ENCODE peak calls at places on chromosomes 5 and 9, in four cellular contexts. F is stomach, Q is tibial artery, Y is SJSA1. P is an unnamed sample.

GRCh38 chr9:124381073-124381945 is 33.9 kb downstream of the PSMB7 start:
- DNase-seq in Q (no peak), F (no peak), Y (no peak), P (no peak)

GRCh38 chr5:102715405-102715804 is 39.7 kb upstream of the PAM start:
- DNase-seq in F (no peak), Y (peak), Q (no peak), P (no peak)

GRCh38 chr9:131854334-131854733 is 114.5 kb upstream of the RAPGEF1 start:
- DNase-seq in Y (no peak), Q (peak), F (no peak), P (no peak)

GRCh38 chr9:137406876-137407589 is 15.9 kb downstream of the EXD3 start:
- DNase-seq in Q (no peak), Y (peak), F (peak), P (peak)

GRCh38 chr5:126868961-126869451 is 92.1 kb downstream of the LMNB1 start:
- DNase-seq in Y (no peak), Q (no peak), F (no peak), P (no peak)

GRCh38 chr9:127664678-127665507 is 41.9 kb upstream of the CFAP157 start:
- DNase-seq in Q (no peak), F (no peak), Y (peak), P (no peak)

GRCh38 chr9:29325855-29326254 is 1752.6 kb upstream of the C9orf72 start:
- DNase-seq in F (no peak), Y (no peak), Q (no peak), P (no peak)

GRCh38 chr5:138542120-138542955 is 698 bp downstream of the ETF1 start:
- DNase-seq in F (peak), Q (no peak), Y (no peak), P (no peak)

GRCh38 chr5:166509085-166509484 is 1782.4 kb upstream of the WWC1 start:
- DNase-seq in Q (no peak), F (no peak), Y (no peak), P (no peak)

GRCh38 chr9:124428751-124429529 is 13.7 kb upstream of the PSMB7 start:
- DNase-seq in F (no peak), Q (no peak), Y (no peak), P (no peak)

GRCh38 chr5:127518319-127518621 is 830 bp downstream of the PRRC1 start:
- DNase-seq in Q (no peak), F (no peak), Y (no peak), P (no peak)

GRCh38 chr5:145668714-145669113 is 166.4 kb downstream of the PRELID2 start:
- DNase-seq in Y (no peak), Q (no peak), F (no peak), P (no peak)

GRCh38 chr5:179623906-179624741 is 653 bp upstream of the HNRNPH1 start:
- DNase-seq in Q (peak), F (no peak), Y (peak), P (peak)

GRCh38 chr5:172123269-172123692 is 64.7 kb downstream of the STK10 start:
- DNase-seq in F (peak), Y (peak), Q (peak), P (peak)

GRCh38 chr9:138053996-138054752 is 176.6 kb downstream of the CACNA1B start:
- DNase-seq in Y (no peak), F (peak), Q (no peak), P (peak)

GRCh38 chr5:103260951-103261350 is 2.4 kb downstream of the MACIR start:
- DNase-seq in Q (no peak), Y (no peak), F (no peak), P (no peak)

GRCh38 chr5:142841511-142842255 is 71.5 kb downstream of the ARHGAP26 start:
- DNase-seq in Y (no peak), Q (peak), F (no peak), P (peak)

GRCh38 chr5:31530541-31531265 is 1.2 kb downstream of the DROSHA start:
- DNase-seq in Q (no peak), Y (peak), F (no peak), P (no peak)

GRCh38 chr5:136021016-136021405 is 7.8 kb upstream of the TGFBI start:
- DNase-seq in Q (no peak), Y (no peak), F (no peak), P (no peak)

GRCh38 chr9:2615532-2615931 is 6.1 kb upstream of the VLDLR start:
- DNase-seq in Y (no peak), Q (no peak), F (no peak), P (no peak)

GRCh38 chr9:113373255-113373654 is 3.5 kb downstream of the HDHD3 start:
- DNase-seq in Q (no peak), Y (no peak), F (no peak), P (no peak)

GRCh38 chr9:18365651-18366050 is 108.3 kb upstream of the ADAMTSL1 start:
- DNase-seq in Y (no peak), Q (no peak), F (no peak), P (no peak)
- H3K27ac ChIP-seq in Y (no peak), Q (no peak), F (no peak), P (no peak)

GRCh38 chr5:159099049-159099760 is 511 bp downstream of the EBF1 start:
- DNase-seq in Y (peak), F (no peak), Q (no peak), P (peak)

GRCh38 chr5:159096555-159097460 is 2.9 kb downstream of the EBF1 start:
- DNase-seq in Y (no peak), Q (no peak), F (no peak), P (peak)

GRCh38 chr5:159100022-159100927 is 559 bp upstream of the EBF1 start:
- DNase-seq in Y (peak), Q (peak), F (peak), P (peak)

GRCh38 chr5:159097461-159098284 is 2.0 kb downstream of the EBF1 start:
- DNase-seq in Y (peak), F (no peak), Q (peak), P (peak)

DNA sequence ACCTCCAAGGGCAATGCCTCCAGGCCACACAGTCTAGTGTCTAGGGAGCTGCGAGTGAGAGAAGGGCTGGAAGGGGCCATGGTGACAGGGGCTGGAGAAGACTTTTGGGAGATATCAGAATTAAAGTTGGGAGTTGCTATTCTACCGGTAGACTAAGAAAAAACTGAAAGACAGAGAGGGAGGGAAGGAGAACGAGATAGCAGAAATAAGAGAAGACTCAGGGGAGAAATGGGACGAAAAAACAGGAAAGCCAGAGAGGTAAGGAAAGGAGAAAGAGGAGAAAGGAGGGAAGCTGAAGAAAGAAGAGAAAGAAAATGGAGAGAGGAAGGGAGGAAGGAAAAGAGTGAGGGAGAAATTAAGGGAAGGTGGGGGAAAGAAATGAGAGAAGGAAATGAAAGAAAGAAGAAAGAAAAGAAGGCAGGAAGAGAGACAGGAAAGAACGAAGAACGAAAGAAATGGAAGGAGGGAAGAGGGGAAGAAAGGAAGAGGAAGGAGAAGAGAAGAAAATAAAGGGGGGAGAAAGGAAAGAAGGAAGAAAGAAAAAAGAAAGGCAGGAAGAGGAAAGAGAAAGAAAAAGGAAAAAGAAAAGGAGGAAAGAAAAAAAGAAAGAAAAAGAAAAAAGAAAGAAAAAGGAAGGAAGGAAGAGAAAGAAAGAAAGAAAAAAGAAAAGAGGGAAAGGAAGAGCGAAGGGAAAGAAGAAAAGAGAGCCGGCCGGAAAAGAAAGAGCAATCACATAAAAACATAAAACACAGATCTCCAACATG is 1.2 kb downstream of the EBF1 start:
- DNase-seq in Q (no peak), Y (no peak), F (no peak), P (peak)
- H3K27ac ChIP-seq in Q (peak), Y (peak), F (peak), P (peak)

DNA sequence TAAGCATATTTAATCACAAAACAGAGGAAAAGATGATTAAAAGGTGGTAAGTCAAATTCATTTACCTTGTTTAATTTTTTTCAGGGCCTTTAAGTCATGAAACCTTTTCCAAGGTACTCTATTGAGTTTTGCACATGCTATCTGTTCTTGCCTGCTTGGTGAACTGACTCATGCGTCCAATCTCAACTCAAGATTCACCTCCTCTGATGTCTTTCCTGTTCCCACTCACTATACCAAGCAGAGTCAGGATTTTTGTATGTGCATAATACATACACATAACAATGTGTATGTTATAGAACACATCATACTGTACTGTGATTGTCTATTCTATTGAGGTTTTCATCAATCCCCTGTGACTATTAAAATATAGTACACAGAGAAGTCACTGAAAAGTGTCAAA is 7.8 kb downstream of the TMEM167A start:
- DNase-seq in Y (no peak), F (no peak), Q (no peak), P (no peak)
- H3K27ac ChIP-seq in Y (no peak), F (no peak), Q (no peak), P (no peak)

DNA sequence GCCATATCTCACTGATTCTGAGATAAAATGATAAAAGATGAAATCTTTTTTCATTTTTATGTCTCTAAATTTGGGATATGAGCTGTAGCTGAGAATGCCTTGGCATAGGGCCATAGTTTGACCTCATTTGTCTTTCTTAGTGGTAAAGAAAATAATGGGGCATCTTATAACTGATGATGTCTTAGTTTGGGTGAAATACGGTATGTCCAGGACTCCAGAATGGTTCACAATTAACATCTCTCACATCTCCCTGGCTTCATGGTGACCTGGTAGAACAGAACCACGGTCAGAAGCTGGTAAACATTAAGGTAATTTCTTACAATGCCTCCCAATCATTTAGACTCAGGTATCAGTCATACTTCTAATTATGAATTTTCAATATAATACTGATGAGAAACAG is 250.8 kb downstream of the MAT2B start:
- DNase-seq in F (no peak), Y (no peak), Q (no peak), P (no peak)
- H3K27ac ChIP-seq in F (no peak), Y (no peak), Q (no peak), P (no peak)

DNA sequence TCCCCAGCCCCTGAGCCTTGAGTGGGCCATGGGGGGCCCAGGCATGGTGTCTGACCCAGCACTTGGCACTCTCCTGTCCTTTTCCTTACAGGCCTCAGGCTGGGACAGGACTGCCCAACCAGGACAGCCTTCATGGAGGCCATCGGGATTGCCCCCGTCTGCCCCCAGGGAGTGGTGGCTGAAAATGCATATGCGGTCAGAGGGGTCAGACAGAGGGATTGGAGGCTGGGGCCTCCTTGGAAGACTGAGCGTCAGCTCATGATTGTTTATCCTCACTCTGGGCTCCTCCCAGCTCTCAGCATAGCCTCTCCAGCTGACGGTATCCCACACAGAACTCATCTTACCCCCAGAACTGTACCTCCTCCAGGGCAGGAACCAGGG is 12.0 kb downstream of the FGFR4 start:
- DNase-seq in F (no peak), Q (no peak), Y (no peak), P (no peak)
- H3K27ac ChIP-seq in F (peak), Q (no peak), Y (no peak), P (no peak)

DNA sequence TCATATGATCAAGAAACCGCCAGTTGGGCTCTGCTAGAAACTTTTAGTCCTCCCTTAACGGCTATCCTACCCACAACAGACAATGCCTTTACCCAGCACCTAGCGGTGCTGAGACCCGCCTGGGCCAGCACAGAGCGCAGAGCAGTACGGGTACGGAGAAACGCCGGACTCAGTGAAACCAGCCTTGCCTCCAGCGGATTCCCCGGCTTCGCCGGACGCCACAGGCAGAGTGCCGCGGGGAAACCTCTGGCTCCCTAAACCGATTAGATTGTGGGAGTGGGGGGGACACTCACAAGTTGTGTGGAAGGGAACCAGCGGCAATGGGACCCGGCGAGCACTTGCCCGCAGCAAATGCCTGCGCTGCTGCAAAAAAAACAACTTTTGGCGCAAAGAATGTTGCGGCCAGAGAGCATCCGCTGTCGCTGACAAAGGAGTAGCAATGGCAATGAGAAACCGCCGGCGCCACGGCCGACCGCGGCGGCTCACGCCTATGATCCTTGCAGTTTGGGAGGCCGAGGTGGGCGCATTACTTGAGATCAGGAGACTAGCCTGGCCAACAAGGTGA is 88.2 kb downstream of the ANXA2R start:
- DNase-seq in F (peak), Q (no peak), Y (no peak), P (peak)
- H3K27ac ChIP-seq in F (peak), Q (peak), Y (no peak), P (peak)

GRCh38 chr5:10913181-10913810 is 152.3 kb upstream of the DAP start:
- DNase-seq in Y (no peak), F (no peak), Q (no peak), P (no peak)
- H3K27ac ChIP-seq in Y (no peak), F (no peak), Q (no peak), P (no peak)

GRCh38 chr9:109513871-109514270 is 15.8 kb upstream of the PTPN3 start:
- DNase-seq in Q (no peak), Y (no peak), F (no peak), P (no peak)
- H3K27ac ChIP-seq in Q (no peak), Y (no peak), F (no peak), P (no peak)

GRCh38 chr9:89664896-89665329 is 60.1 kb downstream of the GADD45G start:
- DNase-seq in Y (no peak), Q (no peak), F (peak), P (no peak)

GRCh38 chr9:89667730-89668129 is 62.9 kb downstream of the GADD45G start:
- DNase-seq in Y (no peak), F (peak), Q (no peak), P (no peak)

GRCh38 chr9:89668216-89668867 is 63.5 kb downstream of the GADD45G start:
- DNase-seq in F (peak), Y (no peak), Q (no peak), P (no peak)

GRCh38 chr9:89666950-89667349 is 62.1 kb downstream of the GADD45G start:
- DNase-seq in Y (no peak), F (no peak), Q (no peak), P (no peak)

GRCh38 chr9:89666364-89666763 is 61.6 kb downstream of the GADD45G start:
- DNase-seq in Y (no peak), F (no peak), Q (no peak), P (no peak)
- H3K27ac ChIP-seq in Y (no peak), F (peak), Q (no peak), P (no peak)

P was measured in aorta.